ENCODE peak calls at places on chromosomes 1 and 21, in four cellular contexts. X is SHP77; N is stimulated activated CD8-positive, alpha-beta memory T cell treated with anti-CD3 and anti-CD28 coated beads, Interleukin-15, amount 100 ng/mL, for 1 hour; U is MCF 10A. J is an unnamed sample.

GRCh38 chr1:229092377-229093257 is 178.3 kb upstream of the RAB4A start:
- DNase-seq in X (no peak), N (no peak), U (no peak), J (no peak)

GRCh38 chr1:1671365-1672119 is 12.7 kb upstream of the CDK11B start:
- DNase-seq in X (no peak), N (no peak), U (no peak), J (no peak)

GRCh38 chr1:175364424-175365076 is 172.0 kb upstream of the KIAA0040 start:
- DNase-seq in X (no peak), N (no peak), U (no peak), J (no peak)

GRCh38 chr1:177800386-177801058 is 169.3 kb downstream of the SEC16B start:
- DNase-seq in X (no peak), N (no peak), U (peak; percentile 13), J (peak; percentile 46)

GRCh38 chr1:181396171-181396670 is 87.1 kb upstream of the CACNA1E start:
- DNase-seq in X (no peak), N (peak; percentile 7), U (no peak), J (no peak)

GRCh38 chr1:3663999-3664699 is 11.8 kb downstream of the TP73 start:
- DNase-seq in X (no peak), N (no peak), U (no peak), J (no peak)

GRCh38 chr1:210260087-210260486 is 27.5 kb downstream of the SERTAD4 start:
- DNase-seq in X (no peak), N (no peak), U (no peak), J (no peak)

GRCh38 chr1:52970149-52970548 is 43.1 kb downstream of the SCP2 start:
- DNase-seq in X (no peak), N (no peak), U (peak; percentile 8), J (peak; percentile 22)

GRCh38 chr21:42513151-42513984 is at the start of gene SLC37A1:
- DNase-seq in X (no peak), N (no peak), U (peak; percentile 11), J (no peak)

J was measured in astrocyte of the spinal cord.